ENCODE peak calls at places on chromosome 3, in five cellular contexts. One of them, this sample, is unnamed.

GRCh38 chr3:100169186-100169585 is 54.9 kb upstream of the FILIP1L start:
- DNase-seq in AG09319: no peak
- DNase-seq in hippocampal formation: no peak
- DNase-seq in HFFc6: no peak
- DNase-seq in CD4-positive, CD25-positive, alpha-beta regulatory T cell: no peak
- DNase-seq in this sample: no peak

GRCh38 chr3:60064210-60065178 is 1014.7 kb upstream of the CFAP20DC start:
- DNase-seq in hippocampal formation: no peak
- DNase-seq in HFFc6: no peak
- DNase-seq in AG09319: no peak
- DNase-seq in CD4-positive, CD25-positive, alpha-beta regulatory T cell: no peak
- DNase-seq in this sample: no peak

GRCh38 chr3:112129925-112130637 is 3.0 kb downstream of the GCSAM start:
- DNase-seq in AG09319: no peak
- DNase-seq in CD4-positive, CD25-positive, alpha-beta regulatory T cell: no peak
- DNase-seq in HFFc6: no peak
- DNase-seq in hippocampal formation: no peak
- DNase-seq in this sample: no peak

GRCh38 chr3:42094992-42095391 is 3.8 kb downstream of the TRAK1 start:
- DNase-seq in hippocampal formation: no peak
- DNase-seq in AG09319: no peak
- DNase-seq in HFFc6: no peak
- DNase-seq in CD4-positive, CD25-positive, alpha-beta regulatory T cell: no peak
- DNase-seq in this sample: no peak

GRCh38 chr3:108780235-108780634 is 23.0 kb upstream of the RETNLB start:
- DNase-seq in CD4-positive, CD25-positive, alpha-beta regulatory T cell: no peak
- DNase-seq in HFFc6: no peak
- DNase-seq in AG09319: no peak
- DNase-seq in hippocampal formation: no peak
- DNase-seq in this sample: no peak

GRCh38 chr3:197298858-197299854 is 744 bp upstream of the DLG1 start:
- DNase-seq in hippocampal formation: no peak
- DNase-seq in HFFc6: no peak
- DNase-seq in CD4-positive, CD25-positive, alpha-beta regulatory T cell: peak
- DNase-seq in AG09319: no peak
- DNase-seq in this sample: peak

GRCh38 chr3:179565496-179565895 is 2.8 kb downstream of the ACTL6A start:
- DNase-seq in HFFc6: no peak
- DNase-seq in hippocampal formation: no peak
- DNase-seq in CD4-positive, CD25-positive, alpha-beta regulatory T cell: no peak
- DNase-seq in AG09319: no peak
- DNase-seq in this sample: no peak

GRCh38 chr3:66317750-66318366 is 97.1 kb downstream of the SLC25A26 start:
- DNase-seq in HFFc6: no peak
- DNase-seq in CD4-positive, CD25-positive, alpha-beta regulatory T cell: no peak
- DNase-seq in AG09319: no peak
- DNase-seq in hippocampal formation: no peak
- DNase-seq in this sample: no peak

GRCh38 chr3:180421221-180421620 is 180.7 kb upstream of the TTC14 start:
- DNase-seq in AG09319: no peak
- DNase-seq in hippocampal formation: no peak
- DNase-seq in CD4-positive, CD25-positive, alpha-beta regulatory T cell: no peak
- DNase-seq in HFFc6: no peak
- DNase-seq in this sample: no peak

GRCh38 chr3:27713066-27713400 is 9.1 kb downstream of the EOMES start:
- DNase-seq in CD4-positive, CD25-positive, alpha-beta regulatory T cell: no peak
- DNase-seq in HFFc6: no peak
- DNase-seq in hippocampal formation: no peak
- DNase-seq in AG09319: no peak
- DNase-seq in this sample: no peak

GRCh38 chr3:161055210-161055609 is 49.9 kb downstream of the B3GALNT1 start:
- DNase-seq in AG09319: no peak
- DNase-seq in HFFc6: no peak
- DNase-seq in hippocampal formation: no peak
- DNase-seq in CD4-positive, CD25-positive, alpha-beta regulatory T cell: no peak
- DNase-seq in this sample: no peak

GRCh38 chr3:190375250-190375649 is 12.7 kb upstream of the CLDN16 start:
- DNase-seq in HFFc6: no peak
- DNase-seq in hippocampal formation: no peak
- DNase-seq in CD4-positive, CD25-positive, alpha-beta regulatory T cell: no peak
- DNase-seq in AG09319: no peak
- DNase-seq in this sample: peak

GRCh38 chr3:113629941-113630340 is 66.5 kb downstream of the USF3 start:
- DNase-seq in CD4-positive, CD25-positive, alpha-beta regulatory T cell: no peak
- DNase-seq in HFFc6: no peak
- DNase-seq in AG09319: no peak
- DNase-seq in hippocampal formation: no peak
- DNase-seq in this sample: no peak

GRCh38 chr3:9969632-9970019 is 17.0 kb downstream of the EMC3 start:
- DNase-seq in hippocampal formation: no peak
- DNase-seq in CD4-positive, CD25-positive, alpha-beta regulatory T cell: no peak
- DNase-seq in HFFc6: no peak
- DNase-seq in AG09319: no peak
- DNase-seq in this sample: no peak

GRCh38 chr3:194218646-194219453 is 82.9 kb downstream of the HES1 start:
- DNase-seq in AG09319: no peak
- DNase-seq in hippocampal formation: no peak
- DNase-seq in HFFc6: no peak
- DNase-seq in CD4-positive, CD25-positive, alpha-beta regulatory T cell: no peak
- DNase-seq in this sample: no peak

GRCh38 chr3:160150525-160150924 is 74.7 kb upstream of the C3orf80 start:
- DNase-seq in AG09319: no peak
- DNase-seq in hippocampal formation: no peak
- DNase-seq in CD4-positive, CD25-positive, alpha-beta regulatory T cell: no peak
- DNase-seq in HFFc6: peak
- DNase-seq in this sample: peak

GRCh38 chr3:134852893-134853351 is 57.9 kb downstream of the EPHB1 start:
- DNase-seq in AG09319: no peak
- DNase-seq in hippocampal formation: no peak
- DNase-seq in CD4-positive, CD25-positive, alpha-beta regulatory T cell: no peak
- DNase-seq in HFFc6: no peak
- DNase-seq in this sample: no peak

GRCh38 chr3:179801831-179802230 is 149.0 kb downstream of the USP13 start:
- DNase-seq in AG09319: no peak
- DNase-seq in CD4-positive, CD25-positive, alpha-beta regulatory T cell: no peak
- DNase-seq in HFFc6: no peak
- DNase-seq in hippocampal formation: no peak
- DNase-seq in this sample: no peak

This sample was measured in RCC 7860.